ENCODE peak calls at places on chromosome 16, in seven cellular contexts. One of them, this sample, is unnamed.

GRCh38 chr16:117381-118365 is 20.8 kb downstream of the NPRL3 start:
- DNase-seq in HT-29: peak
- DNase-seq in NCI-H2171 treated with DMSO at 0.1 percent for 48 hours: peak
- DNase-seq in activated T-cell treated with anti-CD3 and anti-CD28 coated beads for 1 hour: peak
- DNase-seq in NCI-H1092 treated with DMSO at 0.1 percent for 48 hours: peak
- DNase-seq in left cardiac atrium: peak
- DNase-seq in foreskin fibroblast: no peak
- DNase-seq in this sample: peak

GRCh38 chr16:70402916-70403659 is 35.8 kb downstream of the ST3GAL2 start:
- DNase-seq in activated T-cell treated with anti-CD3 and anti-CD28 coated beads for 1 hour: no peak
- DNase-seq in NCI-H1092 treated with DMSO at 0.1 percent for 48 hours: no peak
- DNase-seq in HT-29: no peak
- DNase-seq in foreskin fibroblast: peak
- DNase-seq in NCI-H2171 treated with DMSO at 0.1 percent for 48 hours: no peak
- DNase-seq in left cardiac atrium: no peak
- DNase-seq in this sample: no peak

GRCh38 chr16:82835487-82836160 is 208.9 kb downstream of the CDH13 start:
- DNase-seq in left cardiac atrium: no peak
- DNase-seq in NCI-H1092 treated with DMSO at 0.1 percent for 48 hours: no peak
- DNase-seq in activated T-cell treated with anti-CD3 and anti-CD28 coated beads for 1 hour: no peak
- DNase-seq in NCI-H2171 treated with DMSO at 0.1 percent for 48 hours: no peak
- DNase-seq in foreskin fibroblast: no peak
- DNase-seq in HT-29: no peak
- DNase-seq in this sample: no peak

GRCh38 chr16:52050418-52050817 is 496.5 kb downstream of the TOX3 start:
- DNase-seq in NCI-H1092 treated with DMSO at 0.1 percent for 48 hours: no peak
- DNase-seq in foreskin fibroblast: no peak
- DNase-seq in left cardiac atrium: no peak
- DNase-seq in NCI-H2171 treated with DMSO at 0.1 percent for 48 hours: no peak
- DNase-seq in HT-29: no peak
- DNase-seq in activated T-cell treated with anti-CD3 and anti-CD28 coated beads for 1 hour: no peak
- DNase-seq in this sample: no peak

GRCh38 chr16:31472559-31473203 is 729 bp downstream of the TGFB1I1 start:
- DNase-seq in HT-29: peak
- DNase-seq in activated T-cell treated with anti-CD3 and anti-CD28 coated beads for 1 hour: no peak
- DNase-seq in NCI-H1092 treated with DMSO at 0.1 percent for 48 hours: peak
- DNase-seq in NCI-H2171 treated with DMSO at 0.1 percent for 48 hours: peak
- DNase-seq in left cardiac atrium: peak
- DNase-seq in foreskin fibroblast: peak
- DNase-seq in this sample: peak

GRCh38 chr16:28326881-28327610 is 34.7 kb downstream of the SBK1 start:
- DNase-seq in foreskin fibroblast: peak
- DNase-seq in NCI-H1092 treated with DMSO at 0.1 percent for 48 hours: peak
- DNase-seq in left cardiac atrium: peak
- DNase-seq in HT-29: peak
- DNase-seq in NCI-H2171 treated with DMSO at 0.1 percent for 48 hours: peak
- DNase-seq in activated T-cell treated with anti-CD3 and anti-CD28 coated beads for 1 hour: peak
- DNase-seq in this sample: peak

GRCh38 chr16:23869052-23869451 is 33.3 kb downstream of the PRKCB start:
- DNase-seq in NCI-H1092 treated with DMSO at 0.1 percent for 48 hours: no peak
- DNase-seq in HT-29: no peak
- DNase-seq in NCI-H2171 treated with DMSO at 0.1 percent for 48 hours: no peak
- DNase-seq in left cardiac atrium: no peak
- DNase-seq in foreskin fibroblast: no peak
- DNase-seq in activated T-cell treated with anti-CD3 and anti-CD28 coated beads for 1 hour: no peak
- DNase-seq in this sample: no peak

GRCh38 chr16:27723711-27724490 is 174.0 kb downstream of the KATNIP start:
- DNase-seq in foreskin fibroblast: no peak
- DNase-seq in left cardiac atrium: no peak
- DNase-seq in activated T-cell treated with anti-CD3 and anti-CD28 coated beads for 1 hour: no peak
- DNase-seq in NCI-H2171 treated with DMSO at 0.1 percent for 48 hours: peak
- DNase-seq in HT-29: no peak
- DNase-seq in NCI-H1092 treated with DMSO at 0.1 percent for 48 hours: peak
- DNase-seq in this sample: no peak

GRCh38 chr16:86509759-86510464 is 415 bp upstream of the FOXF1 start:
- DNase-seq in NCI-H1092 treated with DMSO at 0.1 percent for 48 hours: no peak
- DNase-seq in left cardiac atrium: peak
- DNase-seq in foreskin fibroblast: peak
- DNase-seq in HT-29: no peak
- DNase-seq in NCI-H2171 treated with DMSO at 0.1 percent for 48 hours: no peak
- DNase-seq in activated T-cell treated with anti-CD3 and anti-CD28 coated beads for 1 hour: no peak
- DNase-seq in this sample: peak

GRCh38 chr16:25868041-25868600 is 176.4 kb downstream of the HS3ST4 start:
- DNase-seq in left cardiac atrium: no peak
- DNase-seq in NCI-H1092 treated with DMSO at 0.1 percent for 48 hours: no peak
- DNase-seq in HT-29: no peak
- DNase-seq in NCI-H2171 treated with DMSO at 0.1 percent for 48 hours: no peak
- DNase-seq in foreskin fibroblast: no peak
- DNase-seq in activated T-cell treated with anti-CD3 and anti-CD28 coated beads for 1 hour: no peak
- DNase-seq in this sample: no peak

GRCh38 chr16:84739349-84740124 is 39.7 kb downstream of the USP10 start:
- DNase-seq in NCI-H1092 treated with DMSO at 0.1 percent for 48 hours: no peak
- DNase-seq in foreskin fibroblast: peak
- DNase-seq in activated T-cell treated with anti-CD3 and anti-CD28 coated beads for 1 hour: no peak
- DNase-seq in left cardiac atrium: no peak
- DNase-seq in HT-29: no peak
- DNase-seq in NCI-H2171 treated with DMSO at 0.1 percent for 48 hours: no peak
- DNase-seq in this sample: no peak

GRCh38 chr16:17448640-17449638 is 21.8 kb downstream of the XYLT1 start:
- DNase-seq in activated T-cell treated with anti-CD3 and anti-CD28 coated beads for 1 hour: no peak
- DNase-seq in foreskin fibroblast: no peak
- DNase-seq in NCI-H1092 treated with DMSO at 0.1 percent for 48 hours: peak
- DNase-seq in left cardiac atrium: no peak
- DNase-seq in NCI-H2171 treated with DMSO at 0.1 percent for 48 hours: no peak
- DNase-seq in HT-29: no peak
- DNase-seq in this sample: no peak

GRCh38 chr16:68377667-68378420 is 67.0 kb downstream of the PRMT7 start:
- DNase-seq in left cardiac atrium: no peak
- DNase-seq in activated T-cell treated with anti-CD3 and anti-CD28 coated beads for 1 hour: no peak
- DNase-seq in NCI-H2171 treated with DMSO at 0.1 percent for 48 hours: no peak
- DNase-seq in foreskin fibroblast: no peak
- DNase-seq in NCI-H1092 treated with DMSO at 0.1 percent for 48 hours: no peak
- DNase-seq in HT-29: no peak
- DNase-seq in this sample: peak

GRCh38 chr16:17776888-17777287 is 306.1 kb upstream of the XYLT1 start:
- DNase-seq in NCI-H1092 treated with DMSO at 0.1 percent for 48 hours: no peak
- DNase-seq in foreskin fibroblast: no peak
- DNase-seq in HT-29: no peak
- DNase-seq in left cardiac atrium: no peak
- DNase-seq in activated T-cell treated with anti-CD3 and anti-CD28 coated beads for 1 hour: no peak
- DNase-seq in NCI-H2171 treated with DMSO at 0.1 percent for 48 hours: no peak
- DNase-seq in this sample: no peak

GRCh38 chr16:1991135-1991551 is 1.4 kb downstream of the SYNGR3 start:
- DNase-seq in foreskin fibroblast: no peak
- DNase-seq in NCI-H2171 treated with DMSO at 0.1 percent for 48 hours: no peak
- DNase-seq in NCI-H1092 treated with DMSO at 0.1 percent for 48 hours: no peak
- DNase-seq in left cardiac atrium: no peak
- DNase-seq in activated T-cell treated with anti-CD3 and anti-CD28 coated beads for 1 hour: peak
- DNase-seq in HT-29: no peak
- DNase-seq in this sample: no peak

GRCh38 chr16:55145771-55146603 is 178.0 kb upstream of the IRX6 start:
- DNase-seq in foreskin fibroblast: no peak
- DNase-seq in NCI-H2171 treated with DMSO at 0.1 percent for 48 hours: no peak
- DNase-seq in NCI-H1092 treated with DMSO at 0.1 percent for 48 hours: no peak
- DNase-seq in HT-29: no peak
- DNase-seq in left cardiac atrium: no peak
- DNase-seq in activated T-cell treated with anti-CD3 and anti-CD28 coated beads for 1 hour: no peak
- DNase-seq in this sample: no peak

GRCh38 chr16:85269165-85269564 is 156.9 kb upstream of the CIBAR2 start:
- DNase-seq in foreskin fibroblast: no peak
- DNase-seq in NCI-H2171 treated with DMSO at 0.1 percent for 48 hours: no peak
- DNase-seq in left cardiac atrium: no peak
- DNase-seq in activated T-cell treated with anti-CD3 and anti-CD28 coated beads for 1 hour: no peak
- DNase-seq in HT-29: no peak
- DNase-seq in NCI-H1092 treated with DMSO at 0.1 percent for 48 hours: no peak
- DNase-seq in this sample: no peak

GRCh38 chr16:83206426-83206825 is 579.7 kb downstream of the CDH13 start:
- DNase-seq in activated T-cell treated with anti-CD3 and anti-CD28 coated beads for 1 hour: no peak
- DNase-seq in HT-29: no peak
- DNase-seq in NCI-H1092 treated with DMSO at 0.1 percent for 48 hours: no peak
- DNase-seq in foreskin fibroblast: no peak
- DNase-seq in left cardiac atrium: no peak
- DNase-seq in NCI-H2171 treated with DMSO at 0.1 percent for 48 hours: no peak
- DNase-seq in this sample: no peak